ENCODE peak calls at places on chromosomes 12 and 14, in four cellular contexts. One of them, this sample, is unnamed. For H3K4me1, the result is how much of the 10 kb centered on the place peaks cover.

GRCh38 chr14:101251812-101252442 is 309.4 kb upstream of the DIO3 start:
- DNase-seq in HCT116: no peak
- DNase-seq in fibroblast of lung: no peak
- DNase-seq in PC-3: no peak
- DNase-seq in this sample: no peak

GRCh38 chr14:59754256-59754655 is 116.3 kb downstream of the RTN1 start:
- DNase-seq in HCT116: no peak
- DNase-seq in fibroblast of lung: no peak
- DNase-seq in PC-3: no peak
- DNase-seq in this sample: no peak

GRCh38 chr12:121300083-121300819 is 3.7 kb upstream of the CAMKK2 start:
- DNase-seq in HCT116: no peak
- DNase-seq in fibroblast of lung: no peak
- DNase-seq in PC-3: no peak
- DNase-seq in this sample: no peak

GRCh38 chr12:117311-117710 is 50.7 kb downstream of the IQSEC3 start:
- DNase-seq in HCT116: no peak
- DNase-seq in fibroblast of lung: no peak
- DNase-seq in PC-3: no peak
- DNase-seq in this sample: no peak

GRCh38 chr14:53894456-53894855 is 62.2 kb downstream of the BMP4 start:
- DNase-seq in HCT116: no peak
- DNase-seq in fibroblast of lung: peak
- DNase-seq in PC-3: peak
- DNase-seq in this sample: no peak

GRCh38 chr14:54739514-54739913 is 163.1 kb downstream of the GCH1 start:
- DNase-seq in HCT116: no peak
- DNase-seq in fibroblast of lung: no peak
- DNase-seq in PC-3: peak
- DNase-seq in this sample: no peak

GRCh38 chr14:54763761-54764160 is 138.9 kb downstream of the GCH1 start:
- DNase-seq in HCT116: no peak
- DNase-seq in fibroblast of lung: no peak
- DNase-seq in PC-3: no peak
- DNase-seq in this sample: no peak

GRCh38 chr14:26204954-26205479 is 392.8 kb downstream of the NOVA1 start:
- DNase-seq in HCT116: no peak
- DNase-seq in fibroblast of lung: peak
- DNase-seq in PC-3: no peak
- DNase-seq in this sample: no peak

GRCh38 chr12:115306380-115306779 is 622.4 kb upstream of the TBX3 start:
- DNase-seq in HCT116: no peak
- DNase-seq in fibroblast of lung: peak
- DNase-seq in PC-3: peak
- DNase-seq in this sample: no peak

GRCh38 chr14:51327376-51327775 is 87.3 kb downstream of the TMX1 start:
- DNase-seq in HCT116: no peak
- DNase-seq in fibroblast of lung: no peak
- DNase-seq in PC-3: no peak
- DNase-seq in this sample: no peak

GRCh38 chr14:51333299-51333698 is 93.3 kb downstream of the TMX1 start:
- DNase-seq in HCT116: no peak
- DNase-seq in fibroblast of lung: no peak
- DNase-seq in PC-3: no peak
- DNase-seq in this sample: no peak

GRCh38 chr14:51328089-51328941 is 88.3 kb downstream of the TMX1 start:
- DNase-seq in HCT116: no peak
- DNase-seq in fibroblast of lung: peak
- DNase-seq in PC-3: peak
- DNase-seq in this sample: peak

GRCh38 chr14:51331651-51332367 is 91.8 kb downstream of the TMX1 start:
- DNase-seq in HCT116: no peak
- DNase-seq in fibroblast of lung: peak
- DNase-seq in PC-3: no peak
- DNase-seq in this sample: no peak

GRCh38 chr14:51328942-51329350 is 88.9 kb downstream of the TMX1 start:
- DNase-seq in HCT116: no peak
- DNase-seq in fibroblast of lung: peak
- DNase-seq in PC-3: no peak
- DNase-seq in this sample: no peak
- H3K9ac ChIP-seq in HCT116: no peak
- H3K9ac ChIP-seq in fibroblast of lung: no peak
- H3K9ac ChIP-seq in PC-3: no peak
- H3K9ac ChIP-seq in this sample: no peak

GRCh38 chr12:54359762-54360351 is 4.4 kb downstream of the GPR84 start:
- DNase-seq in HCT116: no peak
- DNase-seq in fibroblast of lung: no peak
- DNase-seq in PC-3: peak
- DNase-seq in this sample: no peak
- H2AFZ ChIP-seq in HCT116: no peak
- H2AFZ ChIP-seq in fibroblast of lung: peak
- H2AFZ ChIP-seq in PC-3: peak
- H2AFZ ChIP-seq in this sample: peak

GRCh38 chr14:90641111-90642010 is 174.9 kb downstream of the TTC7B start:
- DNase-seq in HCT116: no peak
- DNase-seq in fibroblast of lung: no peak
- DNase-seq in PC-3: no peak
- DNase-seq in this sample: no peak
- H3K4me1 ChIP-seq in HCT116: under half
- H3K4me1 ChIP-seq in fibroblast of lung: under half
- H3K4me1 ChIP-seq in PC-3: under half
- H3K4me1 ChIP-seq in this sample: under half

GRCh38 chr14:76922092-76922491 is 95.9 kb downstream of the LRRC74A start:
- DNase-seq in HCT116: no peak
- DNase-seq in fibroblast of lung: no peak
- DNase-seq in PC-3: no peak
- DNase-seq in this sample: no peak

GRCh38 chr14:76922599-76922998 is 96.4 kb downstream of the LRRC74A start:
- DNase-seq in HCT116: no peak
- DNase-seq in fibroblast of lung: peak
- DNase-seq in PC-3: no peak
- DNase-seq in this sample: peak

GRCh38 chr14:76924363-76925151 is 98.3 kb downstream of the LRRC74A start:
- DNase-seq in HCT116: no peak
- DNase-seq in fibroblast of lung: peak
- DNase-seq in PC-3: no peak
- DNase-seq in this sample: peak

GRCh38 chr14:76926521-76927251 is 100.5 kb downstream of the LRRC74A start:
- DNase-seq in HCT116: no peak
- DNase-seq in fibroblast of lung: peak
- DNase-seq in PC-3: no peak
- DNase-seq in this sample: peak

GRCh38 chr14:76923422-76924362 is 97.5 kb downstream of the LRRC74A start:
- DNase-seq in HCT116: no peak
- DNase-seq in fibroblast of lung: no peak
- DNase-seq in PC-3: no peak
- DNase-seq in this sample: peak
- H3K9ac ChIP-seq in HCT116: no peak
- H3K9ac ChIP-seq in fibroblast of lung: no peak
- H3K9ac ChIP-seq in PC-3: no peak
- H3K9ac ChIP-seq in this sample: no peak

GRCh38 chr14:34036319-34036761 is 85.5 kb upstream of the EGLN3 start:
- DNase-seq in HCT116: no peak
- DNase-seq in fibroblast of lung: peak
- DNase-seq in PC-3: no peak
- DNase-seq in this sample: no peak
- H2AFZ ChIP-seq in HCT116: no peak
- H2AFZ ChIP-seq in fibroblast of lung: no peak
- H2AFZ ChIP-seq in PC-3: no peak
- H2AFZ ChIP-seq in this sample: no peak

GRCh38 chr12:71867131-71867530 is 27.6 kb downstream of the TBC1D15 start:
- DNase-seq in HCT116: no peak
- DNase-seq in fibroblast of lung: no peak
- DNase-seq in PC-3: no peak
- DNase-seq in this sample: no peak

GRCh38 chr12:71872401-71872800 is 32.8 kb downstream of the TBC1D15 start:
- DNase-seq in HCT116: no peak
- DNase-seq in fibroblast of lung: no peak
- DNase-seq in PC-3: no peak
- DNase-seq in this sample: no peak

GRCh38 chr12:71872999-71873398 is 33.4 kb downstream of the TBC1D15 start:
- DNase-seq in HCT116: no peak
- DNase-seq in fibroblast of lung: no peak
- DNase-seq in PC-3: no peak
- DNase-seq in this sample: no peak

GRCh38 chr12:71871116-71871515 is 31.6 kb downstream of the TBC1D15 start:
- DNase-seq in HCT116: no peak
- DNase-seq in fibroblast of lung: peak
- DNase-seq in PC-3: peak
- DNase-seq in this sample: no peak

GRCh38 chr12:71870409-71870808 is 30.9 kb downstream of the TBC1D15 start:
- DNase-seq in HCT116: no peak
- DNase-seq in fibroblast of lung: no peak
- DNase-seq in PC-3: no peak
- DNase-seq in this sample: no peak
- H3K4me1 ChIP-seq in HCT116: under half
- H3K4me1 ChIP-seq in fibroblast of lung: under half
- H3K4me1 ChIP-seq in PC-3: under half
- H3K4me1 ChIP-seq in this sample: under half

DNA sequence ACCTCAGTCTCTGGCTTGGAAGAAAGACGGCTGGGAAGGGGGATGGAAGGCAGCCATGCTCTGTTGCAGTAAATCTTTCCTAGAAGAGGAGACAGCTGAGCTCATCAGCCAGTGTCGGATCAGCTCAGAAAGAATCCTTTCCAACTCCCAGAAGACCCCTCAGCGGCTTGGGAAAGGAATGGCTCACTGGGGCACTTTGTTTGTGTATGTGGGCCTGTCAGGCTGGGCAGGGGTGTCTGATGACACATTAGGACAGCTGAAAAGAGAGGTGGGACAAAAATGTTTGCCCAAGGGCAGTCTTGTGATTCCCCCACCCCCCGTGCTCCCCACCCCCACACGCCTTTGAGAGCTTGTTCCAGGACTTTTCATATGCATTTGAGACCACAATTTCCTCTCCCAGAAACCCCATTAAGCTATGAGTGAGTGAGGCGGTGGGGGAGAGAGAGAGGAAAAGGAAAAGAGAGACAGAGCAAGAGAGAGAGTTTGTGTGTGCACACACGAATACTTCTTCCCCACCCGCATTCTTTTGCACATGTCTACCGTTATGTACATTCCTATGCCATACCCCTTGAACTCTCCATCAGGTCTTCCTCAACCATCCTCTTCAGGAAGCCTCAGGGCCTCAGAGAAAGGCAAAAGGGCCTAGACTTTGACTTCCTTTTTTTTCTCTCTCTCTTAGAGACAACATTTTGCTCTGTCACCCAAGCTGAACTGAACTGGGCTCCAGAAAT is 198.9 kb downstream of the ZFP36L1 start:
- DNase-seq in HCT116: no peak
- DNase-seq in fibroblast of lung: peak
- DNase-seq in PC-3: no peak
- DNase-seq in this sample: peak
- H3K9ac ChIP-seq in HCT116: no peak
- H3K9ac ChIP-seq in fibroblast of lung: no peak
- H3K9ac ChIP-seq in PC-3: no peak
- H3K9ac ChIP-seq in this sample: peak

GRCh38 chr12:64452559-64453329 is 824 bp downstream of the TBK1 start:
- DNase-seq in HCT116: peak
- DNase-seq in fibroblast of lung: peak
- DNase-seq in PC-3: peak
- DNase-seq in this sample: peak
- H2AFZ ChIP-seq in HCT116: no peak
- H2AFZ ChIP-seq in fibroblast of lung: no peak
- H2AFZ ChIP-seq in PC-3: peak
- H2AFZ ChIP-seq in this sample: peak

GRCh38 chr12:75007133-75007532 is 202.5 kb downstream of the KCNC2 start:
- DNase-seq in HCT116: no peak
- DNase-seq in fibroblast of lung: no peak
- DNase-seq in PC-3: no peak
- DNase-seq in this sample: no peak

DNA sequence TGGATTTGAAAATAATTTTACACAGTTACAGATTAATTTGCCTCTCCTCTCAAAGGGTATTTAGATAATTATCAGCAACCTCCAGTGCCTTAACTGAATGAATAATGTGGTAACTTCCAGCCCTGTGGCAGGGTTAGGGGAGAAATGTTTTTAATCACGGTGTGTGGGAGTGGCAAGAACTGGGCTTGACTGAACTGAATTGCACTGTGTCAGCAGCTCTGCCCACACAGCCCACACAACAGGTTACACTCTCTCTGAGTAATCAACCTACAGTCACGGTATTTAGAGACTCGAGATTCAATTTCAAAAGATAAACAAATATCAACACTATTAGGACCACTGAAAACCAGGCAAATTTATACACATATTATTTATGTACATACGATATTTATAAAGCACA is 198.5 kb downstream of the KCNC2 start:
- DNase-seq in HCT116: no peak
- DNase-seq in fibroblast of lung: no peak
- DNase-seq in PC-3: peak
- DNase-seq in this sample: no peak
- H3K4me1 ChIP-seq in HCT116: under half
- H3K4me1 ChIP-seq in fibroblast of lung: under half
- H3K4me1 ChIP-seq in PC-3: under half
- H3K4me1 ChIP-seq in this sample: under half

GRCh38 chr14:90439874-90440442 is 43.1 kb downstream of the CALM1 start:
- DNase-seq in HCT116: no peak
- DNase-seq in fibroblast of lung: no peak
- DNase-seq in PC-3: peak
- DNase-seq in this sample: no peak
- H3K9ac ChIP-seq in HCT116: no peak
- H3K9ac ChIP-seq in fibroblast of lung: no peak
- H3K9ac ChIP-seq in PC-3: no peak
- H3K9ac ChIP-seq in this sample: no peak

This sample was measured in DND-41.